ENCODE peak calls at places on chromosome 16, in seven cellular contexts. L is lung; E is HEK293T; M is OCI-M1; F is sciatic nerve; Q is naive thymus-derived CD8-positive, alpha-beta T cell; G is EL. O is an unnamed sample.

GRCh38 chr16:29943846-29944669 is 17.8 kb upstream of the TMEM219 start:
- DNase-seq in E (peak; percentile 87), Q (no peak), L (peak; percentile 53), G (peak; percentile 98), M (peak; percentile 86), F (no peak), O (no peak)

GRCh38 chr16:50994995-50995394 is 156.1 kb downstream of the SALL1 start:
- DNase-seq in M (no peak), F (no peak), G (no peak), L (no peak), E (no peak), Q (no peak), O (no peak)

GRCh38 chr16:51461255-51461654 is 310.2 kb upstream of the SALL1 start:
- DNase-seq in F (no peak), M (no peak), Q (no peak), L (no peak), G (no peak), E (no peak), O (no peak)

GRCh38 chr16:88288303-88288702 is 94.5 kb upstream of the ZNF469 start:
- DNase-seq in Q (no peak), L (no peak), F (no peak), M (no peak), E (no peak), G (no peak), O (no peak)

GRCh38 chr16:73956592-73957495 is 339.8 kb upstream of the PSMD7 start:
- DNase-seq in G (peak; percentile 58), M (peak; percentile 84), F (peak; percentile 73), L (peak; percentile 43), E (peak; percentile 56), Q (no peak), O (peak; percentile 16)

GRCh38 chr16:24539850-24540484 is 601 bp downstream of the RBBP6 start:
- DNase-seq in Q (peak; percentile 75), F (peak; percentile 78), G (no peak), M (peak; percentile 59), L (peak; percentile 61), E (peak; percentile 10), O (no peak)

GRCh38 chr16:82769845-82770244 is 143.1 kb downstream of the CDH13 start:
- DNase-seq in E (no peak), G (no peak), L (no peak), F (no peak), Q (no peak), M (no peak), O (no peak)

GRCh38 chr16:1525871-1526607 is 7.4 kb upstream of the TMEM204 start:
- DNase-seq in Q (no peak), F (no peak), L (no peak), G (no peak), E (no peak), M (no peak), O (no peak)

GRCh38 chr16:63983401-63983800 is 1138.5 kb downstream of the CDH11 start:
- DNase-seq in Q (no peak), F (no peak), G (no peak), E (no peak), M (no peak), L (no peak), O (no peak)

GRCh38 chr16:30923554-30924085 is at the start of gene FBXL19:
- DNase-seq in G (no peak), Q (no peak), E (no peak), M (no peak), F (peak; percentile 83), L (no peak), O (no peak)

GRCh38 chr16:4748682-4749411 is 14.5 kb downstream of the DNAAF8 start:
- DNase-seq in E (no peak), M (no peak), L (no peak), Q (no peak), G (no peak), F (no peak), O (no peak)

GRCh38 chr16:4111748-4112696 is 4.2 kb downstream of the ADCY9 start:
- DNase-seq in E (no peak), F (no peak), G (peak; percentile 49), Q (no peak), M (no peak), L (no peak), O (no peak)

GRCh38 chr16:4327782-4328579 is 12.1 kb downstream of the GLIS2 start:
- DNase-seq in G (peak; percentile 79), M (peak; percentile 77), E (no peak), L (peak; percentile 81), Q (peak; percentile 76), F (peak; percentile 88), O (no peak)

GRCh38 chr16:87580855-87581261 is 21.4 kb upstream of the JPH3 start:
- DNase-seq in Q (no peak), F (no peak), E (peak; percentile 30), L (no peak), G (peak; percentile 92), M (no peak), O (no peak)

GRCh38 chr16:31107465-31107867 is 720 bp upstream of the BCKDK start:
- DNase-seq in F (no peak), L (no peak), M (no peak), G (no peak), Q (no peak), E (no peak), O (peak; percentile 80)

GRCh38 chr16:82061861-82062525 is 26.9 kb downstream of the HSD17B2 start:
- DNase-seq in G (peak; percentile 19), F (no peak), E (peak; percentile 31), L (no peak), M (peak; percentile 31), Q (no peak), O (peak; percentile 21)

GRCh38 chr16:14353340-14353739 is 276.7 kb downstream of the PARN start:
- DNase-seq in L (no peak), F (no peak), Q (no peak), E (no peak), G (no peak), M (no peak), O (no peak)

GRCh38 chr16:11871193-11871592 is 19.9 kb upstream of the RSL1D1 start:
- DNase-seq in E (no peak), L (peak; percentile 37), F (no peak), M (no peak), Q (no peak), G (peak; percentile 45), O (no peak)

GRCh38 chr16:87581867-87582220 is 20.5 kb upstream of the JPH3 start:
- DNase-seq in G (peak; percentile 97), Q (no peak), L (peak; percentile 68), F (peak; percentile 84), E (peak; percentile 57), M (peak; percentile 56), O (no peak)

GRCh38 chr16:71520550-71520949 is 5.7 kb upstream of the CHST4 start:
- DNase-seq in M (no peak), G (peak; percentile 14), E (no peak), L (no peak), F (no peak), Q (no peak), O (no peak)

GRCh38 chr16:28321700-28322411 is 29.5 kb downstream of the SBK1 start:
- DNase-seq in F (no peak), M (peak; percentile 62), L (no peak), G (peak; percentile 20), Q (no peak), E (peak; percentile 67), O (peak; percentile 77)

GRCh38 chr16:67632415-67633172 is 12.3 kb upstream of the CARMIL2 start:
- DNase-seq in E (no peak), L (no peak), Q (no peak), G (no peak), F (no peak), M (no peak), O (no peak)

GRCh38 chr16:54197758-54198157 is 88.8 kb downstream of the IRX3 start:
- DNase-seq in F (no peak), Q (no peak), L (no peak), G (no peak), E (no peak), M (no peak), O (no peak)

GRCh38 chr16:49592507-49593422 is 219.2 kb downstream of the C16orf78 start:
- DNase-seq in Q (peak; percentile 65), G (peak; percentile 17), E (peak; percentile 55), M (peak; percentile 1), L (no peak), F (peak; percentile 56), O (peak; percentile 70)

GRCh38 chr16:12627394-12627793 is 176.3 kb downstream of the CPPED1 start:
- DNase-seq in Q (no peak), M (no peak), E (no peak), F (no peak), L (no peak), G (no peak), O (no peak)

GRCh38 chr16:65064131-65064530 is 57.7 kb downstream of the CDH11 start:
- DNase-seq in L (no peak), M (no peak), G (no peak), F (no peak), E (no peak), Q (no peak), O (no peak)

GRCh38 chr16:84053237-84053636 is 10.6 kb upstream of the SLC38A8 start:
- DNase-seq in G (no peak), M (no peak), L (no peak), E (no peak), Q (no peak), F (peak; percentile 51), O (no peak)

GRCh38 chr16:66881014-66881417 is 701 bp downstream of the PDP2 start:
- DNase-seq in E (no peak), G (peak; percentile 29), L (no peak), M (peak; percentile 32), F (no peak), Q (no peak), O (no peak)

GRCh38 chr16:87198328-87198731 is 118.9 kb downstream of the C16orf95 start:
- DNase-seq in M (no peak), G (no peak), L (no peak), F (no peak), E (no peak), Q (no peak), O (no peak)

GRCh38 chr16:89237733-89238132 is 20.2 kb downstream of the ZNF778 start:
- DNase-seq in Q (no peak), M (no peak), L (no peak), E (no peak), G (no peak), F (no peak), O (no peak)

GRCh38 chr16:52597073-52597771 is 50.3 kb upstream of the TOX3 start:
- DNase-seq in M (no peak), F (no peak), Q (no peak), L (no peak), E (no peak), G (no peak), O (no peak)

GRCh38 chr16:46972971-46973456 is 460 bp downstream of the DNAJA2 start:
- DNase-seq in F (peak; percentile 65), M (no peak), E (peak; percentile 30), L (peak; percentile 30), Q (peak; percentile 68), G (peak; percentile 36), O (no peak)

GRCh38 chr16:2783581-2784375 is 3.6 kb downstream of the PRSS33 start:
- DNase-seq in E (no peak), M (no peak), F (peak; percentile 51), Q (no peak), G (no peak), L (no peak), O (no peak)

GRCh38 chr16:60771138-60771537 is 1265.1 kb downstream of the CDH8 start:
- DNase-seq in L (no peak), Q (no peak), G (no peak), F (no peak), M (peak; percentile 71), E (no peak), O (no peak)

GRCh38 chr16:69328854-69329316 is 1.5 kb downstream of the PDF start:
- DNase-seq in Q (no peak), E (no peak), M (no peak), G (peak; percentile 51), F (peak; percentile 52), L (no peak), O (no peak)

GRCh38 chr16:35506018-35506897 is 2046.8 kb downstream of the TP53TG3F start:
- DNase-seq in L (no peak), E (no peak), G (no peak), Q (no peak), F (no peak), M (no peak), O (no peak)

GRCh38 chr16:51152691-51153261 is 1.7 kb upstream of the SALL1 start:
- DNase-seq in F (no peak), G (peak; percentile 46), E (no peak), M (no peak), L (no peak), Q (no peak), O (no peak)